ENCODE peak calls at places on chromosomes 7 and 10, in six cellular contexts. I, R, D, M, A and W are unnamed samples.

GRCh38 chr10:130453036-130453720 is 317.0 kb downstream of the GLRX3 start:
- DNase-seq in M (no peak), A (no peak), D (no peak), I (no peak), R (no peak), W (no peak)

GRCh38 chr10:97553575-97554100 is 18.9 kb upstream of the ANKRD2 start:
- DNase-seq in R (peak; percentile 35), M (peak; percentile 25), A (peak; percentile 24), D (peak; percentile 79), I (peak; percentile 33), W (no peak)

GRCh38 chr10:30705086-30705624 is 75.6 kb upstream of the LYZL2 start:
- DNase-seq in I (peak; percentile 27), M (no peak), A (no peak), D (no peak), R (no peak), W (no peak)

GRCh38 chr10:121708921-121709625 is 110.8 kb upstream of the FGFR2 start:
- DNase-seq in R (no peak), M (no peak), I (no peak), D (peak; percentile 73), A (no peak), W (no peak)

GRCh38 chr7:64999165-65000004 is 7.1 kb downstream of the ERV3-1 start:
- DNase-seq in R (no peak), D (peak; percentile 29), A (no peak), I (no peak), M (no peak), W (no peak)

GRCh38 chr10:84205049-84205852 is 10.9 kb downstream of the CDHR1 start:
- DNase-seq in D (peak; percentile 48), R (peak; percentile 34), I (peak; percentile 31), A (peak; percentile 41), M (peak; percentile 47), W (peak; percentile 60)

GRCh38 chr7:98165827-98166667 is 45.2 kb upstream of the BHLHA15 start:
- DNase-seq in I (peak; percentile 57), A (peak; percentile 22), D (peak; percentile 44), R (peak; percentile 49), M (peak; percentile 32), W (no peak)

GRCh38 chr10:77168161-77168560 is 469.4 kb downstream of the KCNMA1 start:
- DNase-seq in R (no peak), A (no peak), M (no peak), D (no peak), I (no peak), W (no peak)

GRCh38 chr10:32377458-32378370 is 30.8 kb upstream of the EPC1 start:
- DNase-seq in D (peak; percentile 58), R (no peak), A (peak; percentile 26), I (peak; percentile 24), M (no peak), W (peak; percentile 13)

GRCh38 chr7:763762-764161 is 36.7 kb upstream of the PRKAR1B start:
- DNase-seq in R (no peak), I (no peak), A (no peak), M (no peak), D (no peak), W (no peak)

GRCh38 chr7:7214398-7215347 is 32.3 kb downstream of the C1GALT1 start:
- DNase-seq in M (no peak), I (no peak), D (no peak), R (no peak), A (no peak), W (no peak)